ENCODE peak calls at places on chromosomes 6 and 20, in five cellular contexts. One of them, this sample, is unnamed.

GRCh38 chr6:115971785-115972184 is 88.9 kb downstream of the FRK start:
- DNase-seq in SW480: no peak
- DNase-seq in LNCaP clone FGC: no peak
- DNase-seq in body of pancreas: no peak
- DNase-seq in lung: no peak
- DNase-seq in this sample: no peak

GRCh38 chr6:162750776-162751175 is 23.0 kb downstream of the PACRG start:
- DNase-seq in SW480: no peak
- DNase-seq in LNCaP clone FGC: peak; percentile 62
- DNase-seq in body of pancreas: no peak
- DNase-seq in lung: no peak
- DNase-seq in this sample: no peak

GRCh38 chr6:39362487-39362865 is 40.0 kb upstream of the KCNK16 start:
- DNase-seq in SW480: peak; percentile 9
- DNase-seq in LNCaP clone FGC: no peak
- DNase-seq in body of pancreas: no peak
- DNase-seq in lung: no peak
- DNase-seq in this sample: no peak

GRCh38 chr6:39602590-39603319 is 122.5 kb downstream of the KIF6 start:
- DNase-seq in SW480: no peak
- DNase-seq in LNCaP clone FGC: peak; percentile 38
- DNase-seq in body of pancreas: no peak
- DNase-seq in lung: peak; percentile 46
- DNase-seq in this sample: no peak

GRCh38 chr6:106745824-106746610 is 116.6 kb downstream of the QRSL1 start:
- DNase-seq in SW480: no peak
- DNase-seq in LNCaP clone FGC: no peak
- DNase-seq in body of pancreas: no peak
- DNase-seq in lung: no peak
- DNase-seq in this sample: no peak

GRCh38 chr6:87900160-87900698 is 147.4 kb upstream of the SPACA1 start:
- DNase-seq in SW480: no peak
- DNase-seq in LNCaP clone FGC: no peak
- DNase-seq in body of pancreas: no peak
- DNase-seq in lung: no peak
- DNase-seq in this sample: no peak

GRCh38 chr20:34579191-34579661 is 20.7 kb downstream of the MAP1LC3A start:
- DNase-seq in SW480: peak; percentile 91
- DNase-seq in LNCaP clone FGC: peak; percentile 81
- DNase-seq in body of pancreas: no peak
- DNase-seq in lung: no peak
- DNase-seq in this sample: no peak

GRCh38 chr6:130615816-130616215 is 211.4 kb upstream of the SMLR1 start:
- DNase-seq in SW480: no peak
- DNase-seq in LNCaP clone FGC: no peak
- DNase-seq in body of pancreas: no peak
- DNase-seq in lung: no peak
- DNase-seq in this sample: no peak

GRCh38 chr6:130778946-130779657 is 48.1 kb upstream of the SMLR1 start:
- DNase-seq in SW480: no peak
- DNase-seq in LNCaP clone FGC: no peak
- DNase-seq in body of pancreas: no peak
- DNase-seq in lung: no peak
- DNase-seq in this sample: no peak

GRCh38 chr20:35116258-35116657 is 23.7 kb upstream of the TRPC4AP start:
- DNase-seq in SW480: no peak
- DNase-seq in LNCaP clone FGC: no peak
- DNase-seq in body of pancreas: no peak
- DNase-seq in lung: no peak
- DNase-seq in this sample: no peak

GRCh38 chr6:42929928-42930360 is 664 bp downstream of the CNPY3 start:
- DNase-seq in SW480: no peak
- DNase-seq in LNCaP clone FGC: no peak
- DNase-seq in body of pancreas: peak; percentile 33
- DNase-seq in lung: peak; percentile 32
- DNase-seq in this sample: no peak

GRCh38 chr6:136927313-136927712 is 5.2 kb downstream of the SLC35D3 start:
- DNase-seq in SW480: no peak
- DNase-seq in LNCaP clone FGC: no peak
- DNase-seq in body of pancreas: peak; percentile 26
- DNase-seq in lung: no peak
- DNase-seq in this sample: no peak

GRCh38 chr6:31407699-31408098 is 4.3 kb downstream of the MICA start:
- DNase-seq in SW480: peak; percentile 23
- DNase-seq in LNCaP clone FGC: no peak
- DNase-seq in body of pancreas: no peak
- DNase-seq in lung: no peak
- DNase-seq in this sample: no peak

This sample was measured in ovary.